ENCODE peak calls at places on chromosomes 16 and 17, in seven cellular contexts. G is psoas muscle; N is lung; X is CD4-positive, alpha-beta memory T cell; Y is fibroblast of lung; H is tibial artery; B is A549. S is an unnamed sample. For H3K9me3, the result is how much of the 10 kb centered on the place peaks cover.

GRCh38 chr16:57484515-57485005 is 1.7 kb downstream of the DOK4 start:
- DNase-seq in H (peak), N (no peak), X (no peak), Y (no peak), G (no peak), B (no peak), S (no peak)

GRCh38 chr16:3878610-3879009 is 1.9 kb downstream of the CREBBP start:
- DNase-seq in G (no peak), N (no peak), Y (peak), B (no peak), H (no peak), X (no peak), S (no peak)

GRCh38 chr17:48644910-48645557 is 18.9 kb upstream of the HOXB9 start:
- DNase-seq in Y (no peak), X (no peak), H (no peak), G (no peak), N (no peak), B (no peak), S (peak)

GRCh38 chr17:50564916-50565315 is 4.4 kb downstream of the CACNA1G start:
- DNase-seq in N (no peak), Y (peak), B (no peak), X (no peak), G (peak), H (peak), S (no peak)

GRCh38 chr17:48290378-48290777 is 139.6 kb downstream of the SKAP1 start:
- DNase-seq in H (no peak), Y (no peak), X (no peak), G (no peak), B (no peak), N (no peak), S (no peak)

GRCh38 chr16:69055003-69055402 is 50.5 kb upstream of the HAS3 start:
- DNase-seq in Y (no peak), N (no peak), B (no peak), G (no peak), H (no peak), X (no peak), S (no peak)

GRCh38 chr17:40343126-40344119 is 21.1 kb downstream of the GJD3 start:
- DNase-seq in H (no peak), B (no peak), G (no peak), Y (no peak), X (no peak), N (no peak), S (no peak)

GRCh38 chr17:76626442-76626841 is 17.1 kb downstream of the ST6GALNAC1 start:
- DNase-seq in Y (no peak), X (no peak), B (no peak), H (no peak), G (no peak), N (peak), S (no peak)

GRCh38 chr17:79681101-79681621 is 49.6 kb upstream of the ENPP7 start:
- DNase-seq in X (no peak), N (no peak), H (no peak), Y (no peak), B (no peak), G (no peak), S (no peak)

GRCh38 chr16:50834701-50835100 is 92.8 kb downstream of the CYLD start:
- DNase-seq in H (no peak), G (no peak), Y (no peak), N (no peak), B (no peak), X (no peak), S (no peak)

GRCh38 chr16:2339521-2340484 is 725 bp downstream of the ABCA3 start:
- DNase-seq in H (peak), N (peak), Y (peak), G (peak), X (peak), B (peak), S (peak)

GRCh38 chr16:19994771-19995170 is 78.9 kb downstream of the GPR139 start:
- DNase-seq in H (no peak), N (no peak), Y (no peak), X (no peak), B (no peak), G (no peak), S (no peak)

GRCh38 chr17:76701471-76701967 is 9.2 kb downstream of the MXRA7 start:
- DNase-seq in X (no peak), B (no peak), N (no peak), H (no peak), G (no peak), Y (no peak), S (no peak)

GRCh38 chr16:53417011-53417410 is 17.3 kb upstream of the RBL2 start:
- DNase-seq in X (no peak), H (no peak), G (no peak), N (no peak), B (no peak), Y (peak), S (no peak)

GRCh38 chr17:8150194-8151119 is 1.7 kb downstream of the PER1 start:
- DNase-seq in B (no peak), G (peak), Y (no peak), H (peak), X (peak), N (no peak), S (no peak)

GRCh38 chr17:50346313-50347086 is 574 bp downstream of the XYLT2 start:
- DNase-seq in H (peak), G (peak), B (peak), N (peak), X (no peak), Y (no peak), S (peak)

GRCh38 chr17:74749262-74750038 is 1.0 kb downstream of the NHERF1 start:
- DNase-seq in N (no peak), Y (no peak), G (peak), X (no peak), B (no peak), H (no peak), S (peak)

GRCh38 chr16:11171757-11172299 is 84.2 kb downstream of the SOCS1 start:
- DNase-seq in G (no peak), Y (no peak), B (no peak), X (no peak), H (no peak), N (no peak), S (no peak)

GRCh38 chr17:56908061-56908542 is 5.7 kb downstream of the TRIM25 start:
- DNase-seq in Y (no peak), X (no peak), H (peak), N (peak), B (no peak), G (peak), S (peak)

GRCh38 chr16:27424772-27425498 is 23.0 kb downstream of the IL21R start:
- DNase-seq in G (no peak), H (peak), X (no peak), B (no peak), N (peak), Y (no peak), S (no peak)

GRCh38 chr17:31313982-31314787 is at the start of gene EVI2B:
- DNase-seq in N (no peak), H (no peak), G (no peak), Y (peak), X (peak), B (no peak), S (no peak)

GRCh38 chr16:56519459-56520250 is at the start of gene BBS2:
- DNase-seq in B (peak), Y (peak), N (peak), H (peak), G (peak), X (peak), S (peak)

GRCh38 chr17:35578929-35579448 is 618 bp upstream of the PEX12 start:
- DNase-seq in Y (no peak), X (peak), N (no peak), B (no peak), G (no peak), H (no peak), S (no peak)

GRCh38 chr16:30183961-30184429 is 593 bp downstream of the CORO1A start:
- DNase-seq in Y (no peak), X (peak), G (peak), N (peak), H (no peak), B (no peak), S (peak)
- H3K4me3 ChIP-seq in Y (peak), X (peak), G (peak), N (peak), H (peak), B (peak), S (peak)

DNA sequence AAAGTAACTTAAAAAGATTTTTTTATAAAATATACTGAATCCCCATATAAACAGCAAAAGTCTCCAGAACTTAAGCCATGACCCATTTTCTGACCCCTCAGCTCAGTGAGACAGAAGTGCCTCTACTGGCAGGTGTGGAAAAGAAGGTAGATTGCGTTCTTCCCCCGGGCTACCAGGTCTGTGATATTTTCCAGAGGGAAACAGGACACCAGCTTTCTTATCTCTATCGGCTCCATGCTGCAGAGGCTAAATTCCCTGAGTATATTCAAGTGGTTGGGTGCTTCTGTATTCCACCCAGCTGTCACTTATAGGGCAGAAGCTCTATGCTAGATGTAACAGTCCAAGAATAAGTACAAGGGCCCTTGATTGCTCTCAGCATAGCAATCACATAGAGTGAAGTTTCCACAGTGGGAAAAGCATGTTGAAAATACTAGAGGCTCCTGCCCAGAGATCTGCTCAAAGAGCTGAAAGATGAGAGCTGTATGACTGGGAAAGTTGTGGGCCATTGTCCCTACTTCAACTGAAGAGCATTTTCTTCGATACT is 687.3 kb downstream of the CDH11 start:
- DNase-seq in Y (no peak), N (no peak), H (no peak), X (no peak), G (no peak), B (no peak), S (no peak)
- H3K9me3 ChIP-seq in Y (under half), N (under half), H (under half), X (under half), G (under half), B (under half), S (under half)

GRCh38 chr16:72645526-72645925 is 402.4 kb downstream of the ZFHX3 start:
- DNase-seq in N (no peak), B (no peak), G (no peak), X (no peak), Y (no peak), H (no peak), S (no peak)
- H3K4me3 ChIP-seq in N (no peak), B (no peak), G (no peak), X (no peak), Y (no peak), H (no peak), S (no peak)

DNA sequence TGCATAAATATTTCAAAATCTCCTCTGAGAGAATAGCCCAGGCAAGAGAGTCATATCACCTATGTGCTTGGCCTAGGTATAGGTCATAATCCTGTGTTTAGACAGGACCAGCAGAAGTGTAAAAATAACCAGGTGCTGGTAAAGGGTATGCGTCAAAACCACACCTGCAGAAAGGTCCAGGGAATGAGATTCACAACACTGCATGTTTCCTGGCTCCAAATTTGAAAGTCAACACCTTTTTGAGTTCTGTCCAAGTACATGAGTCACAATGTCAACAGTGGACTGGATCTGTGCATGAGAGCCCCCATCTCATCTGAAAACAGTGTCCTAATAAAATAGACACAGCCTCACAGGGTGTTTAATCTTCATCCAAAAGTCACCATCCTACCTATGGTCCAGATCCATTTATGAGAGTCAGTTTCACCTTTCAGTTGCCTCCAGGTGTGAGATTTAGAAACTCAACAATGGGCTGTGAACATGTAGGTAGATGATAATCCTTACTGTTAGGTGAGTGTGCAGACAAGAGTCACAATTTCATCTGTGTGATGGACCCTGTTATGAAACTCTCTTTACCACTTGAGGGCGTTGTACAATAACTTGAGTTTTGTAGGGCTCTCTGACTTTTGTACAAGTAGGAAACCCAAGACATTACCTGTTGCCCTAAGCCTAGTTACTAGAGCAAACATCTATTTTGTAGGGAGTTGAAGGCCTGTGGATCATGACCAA is 2100.7 kb downstream of the TP53TG3F start:
- DNase-seq in N (no peak), B (no peak), H (no peak), X (no peak), G (no peak), Y (no peak), S (no peak)
- H3K9me3 ChIP-seq in N (under half), B (under half), H (under half), X (under half), G (under half), Y (under half), S (under half)

DNA sequence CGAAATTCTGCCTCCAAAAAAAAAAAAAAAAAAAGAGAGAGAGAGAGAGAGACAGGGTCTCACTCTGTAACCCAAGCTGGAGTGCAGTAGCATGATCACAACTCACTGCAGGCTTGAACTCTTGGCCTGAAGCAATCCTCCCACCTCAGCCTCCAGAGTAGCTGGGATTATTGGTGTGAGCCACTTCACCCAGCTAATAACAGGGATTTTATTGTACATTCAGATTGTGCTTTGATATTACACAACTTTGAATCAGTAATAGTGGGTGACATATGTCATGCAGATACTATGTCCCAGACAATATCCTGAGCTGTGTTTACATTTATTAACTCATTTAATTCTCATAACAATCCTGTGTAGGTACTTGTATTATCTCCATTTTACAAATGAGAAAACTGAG is 19.7 kb upstream of the DHX8 start:
- DNase-seq in B (no peak), X (no peak), Y (no peak), G (no peak), N (no peak), H (no peak), S (no peak)
- H3K4me3 ChIP-seq in B (no peak), X (no peak), Y (no peak), G (no peak), N (no peak), H (no peak), S (no peak)

GRCh38 chr17:22443061-22443460 is 750.7 kb downstream of the KCNJ18 start:
- DNase-seq in H (no peak), N (no peak), Y (no peak), B (no peak), X (no peak), G (no peak), S (no peak)
- H3K9me3 ChIP-seq in H (under half), N (under half), Y (under half), B (under half), X (under half), G (under half), S (under half)

GRCh38 chr16:87384162-87384999 is 805 bp upstream of the FBXO31 start:
- DNase-seq in Y (no peak), H (peak), N (peak), G (peak), B (peak), X (no peak), S (no peak)
- H3K4me3 ChIP-seq in Y (peak), H (peak), N (peak), G (peak), B (peak), X (peak), S (peak)

S was measured in Peyer's patch.